ENCODE peak calls at places on chromosomes 1 and 21, in four cellular contexts. E is A549, T is GM12878, S is HepG2. J is an unnamed sample.

GRCh38 chr21:39525129-39525528 is 73.4 kb downstream of the SH3BGR start:
- DNase-seq in T (no peak), E (no peak), S (no peak), J (no peak)

GRCh38 chr1:221284028-221284427 is 404.8 kb downstream of the HLX start:
- DNase-seq in E (no peak), S (no peak), T (no peak), J (peak)

GRCh38 chr1:58620926-58621325 is 43.9 kb upstream of the TACSTD2 start:
- DNase-seq in S (no peak), E (peak), T (no peak), J (no peak)

GRCh38 chr1:204221271-204221670 is 7.5 kb upstream of the GOLT1A start:
- DNase-seq in T (no peak), E (no peak), S (no peak), J (no peak)

GRCh38 chr1:56584910-56585528 is 5.7 kb upstream of the PLPP3 start:
- DNase-seq in S (peak), E (peak), T (no peak), J (peak)

GRCh38 chr1:192983349-192983980 is 75.7 kb downstream of the UCHL5 start:
- DNase-seq in S (no peak), T (peak), E (no peak), J (no peak)

GRCh38 chr1:52970149-52970548 is 43.1 kb downstream of the SCP2 start:
- DNase-seq in S (peak), E (peak), T (no peak), J (peak)

GRCh38 chr1:98102369-98103030 is 181.7 kb upstream of the DPYD start:
- DNase-seq in T (no peak), E (no peak), S (no peak), J (no peak)

GRCh38 chr1:10510520-10511493 is 36.1 kb downstream of the PEX14 start:
- DNase-seq in E (peak), S (no peak), T (peak), J (no peak)

GRCh38 chr1:154572433-154573167 is 5.0 kb downstream of the CHRNB2 start:
- DNase-seq in E (no peak), S (no peak), T (no peak), J (no peak)

GRCh38 chr1:90133133-90133532 is 138.2 kb downstream of the ZNF326 start:
- DNase-seq in S (peak), E (peak), T (no peak), J (peak)

GRCh38 chr21:32611471-32611997 is 643 bp downstream of the CFAP298 start:
- DNase-seq in E (no peak), T (no peak), S (no peak), J (peak)

GRCh38 chr1:212139526-212140137 is 104.1 kb downstream of the DTL start:
- DNase-seq in E (no peak), T (no peak), S (no peak), J (no peak)

GRCh38 chr1:198528376-198528775 is 12.1 kb downstream of the ATP6V1G3 start:
- DNase-seq in T (no peak), E (no peak), S (no peak), J (no peak)

GRCh38 chr1:85502625-85503083 is 37.7 kb upstream of the DDAH1 start:
- DNase-seq in T (no peak), E (peak), S (peak), J (peak)

GRCh38 chr1:188027613-188028012 is 1198.9 kb downstream of the PLA2G4A start:
- DNase-seq in T (peak), S (no peak), E (peak), J (no peak)

GRCh38 chr1:118744420-118744819 is 243.7 kb downstream of the TBX15 start:
- DNase-seq in S (no peak), E (no peak), T (no peak), J (no peak)

GRCh38 chr1:3476666-3477065 is 22.2 kb downstream of the ARHGEF16 start:
- DNase-seq in T (no peak), E (no peak), S (no peak), J (no peak)

GRCh38 chr1:3475839-3476573 is 21.5 kb downstream of the ARHGEF16 start:
- DNase-seq in E (no peak), S (no peak), T (no peak), J (no peak)

GRCh38 chr1:3479511-3480368 is 25.3 kb downstream of the ARHGEF16 start:
- DNase-seq in T (no peak), E (no peak), S (no peak), J (no peak)

GRCh38 chr1:3478187-3478586 is 23.7 kb downstream of the ARHGEF16 start:
- DNase-seq in T (no peak), S (no peak), E (no peak), J (no peak)

GRCh38 chr1:3477241-3478109 is 23.0 kb downstream of the ARHGEF16 start:
- DNase-seq in T (no peak), E (peak), S (no peak), J (peak)
- TF ChIP-seq USF2 in T (no peak), E (no peak), S (no peak), J (no peak)

GRCh38 chr1:152224093-152224492 is at the start of gene HRNR:
- DNase-seq in S (no peak), T (no peak), E (no peak), J (no peak)

GRCh38 chr1:152225678-152226077 is 1.7 kb upstream of the HRNR start:
- DNase-seq in T (no peak), E (no peak), S (no peak), J (no peak)

GRCh38 chr1:152218762-152219436 is 5.1 kb downstream of the HRNR start:
- DNase-seq in T (no peak), E (no peak), S (no peak), J (no peak)

GRCh38 chr1:152220166-152221163 is 3.5 kb downstream of the HRNR start:
- DNase-seq in S (no peak), E (no peak), T (no peak), J (no peak)
- TF ChIP-seq PBX3 in S (no peak), E (no peak), T (no peak), J (no peak)

GRCh38 chr1:244092293-244093264 is 41.5 kb downstream of the ZBTB18 start:
- DNase-seq in S (no peak), T (no peak), E (peak), J (no peak)
- TF ChIP-seq USF2 in S (no peak), T (no peak), E (no peak), J (no peak)

GRCh38 chr21:45575304-45575992 is 33.2 kb upstream of the SLC19A1 start:
- DNase-seq in S (no peak), E (no peak), T (no peak), J (peak)
- TF ChIP-seq PBX3 in S (no peak), E (no peak), T (no peak), J (no peak)